ENCODE peak calls at places on chromosomes 7 and 10, in six cellular contexts. One of them, this sample, is unnamed.
A peak's percentile ranks its signal among the peaks of the same experiment; 100 is the strongest.

GRCh38 chr7:40194743-40195142 is 59.9 kb downstream of the SUGCT start:
- DNase-seq in K562: no peak
- DNase-seq in GM12891: no peak
- DNase-seq in GM12878: no peak
- DNase-seq in HepG2: no peak
- DNase-seq in H1: peak; percentile 14
- DNase-seq in this sample: no peak

GRCh38 chr10:116888380-116889055 is 39.2 kb downstream of the ENO4 start:
- DNase-seq in K562: no peak
- DNase-seq in GM12891: no peak
- DNase-seq in GM12878: no peak
- DNase-seq in HepG2: peak; percentile 4
- DNase-seq in H1: no peak
- DNase-seq in this sample: no peak

GRCh38 chr7:34928052-34928451 is 109.2 kb downstream of the DPY19L1 start:
- DNase-seq in K562: peak; percentile 33
- DNase-seq in GM12891: no peak
- DNase-seq in GM12878: no peak
- DNase-seq in HepG2: peak; percentile 46
- DNase-seq in H1: peak; percentile 93
- DNase-seq in this sample: no peak

GRCh38 chr7:115851291-115851690 is 179.3 kb downstream of the TFEC start:
- DNase-seq in K562: no peak
- DNase-seq in GM12891: no peak
- DNase-seq in GM12878: no peak
- DNase-seq in HepG2: peak; percentile 24
- DNase-seq in H1: no peak
- DNase-seq in this sample: no peak

GRCh38 chr7:11969627-11970026 is 137.6 kb upstream of the THSD7A start:
- DNase-seq in K562: no peak
- DNase-seq in GM12891: no peak
- DNase-seq in GM12878: no peak
- DNase-seq in HepG2: no peak
- DNase-seq in H1: no peak
- DNase-seq in this sample: no peak

GRCh38 chr10:125060851-125061556 is 99.4 kb downstream of the CTBP2 start:
- DNase-seq in K562: peak; percentile 26
- DNase-seq in GM12891: no peak
- DNase-seq in GM12878: no peak
- DNase-seq in HepG2: peak; percentile 35
- DNase-seq in H1: peak; percentile 85
- DNase-seq in this sample: no peak

GRCh38 chr7:64407148-64407547 is 93.4 kb downstream of the ZNF736 start:
- DNase-seq in K562: no peak
- DNase-seq in GM12891: no peak
- DNase-seq in GM12878: no peak
- DNase-seq in HepG2: no peak
- DNase-seq in H1: no peak
- DNase-seq in this sample: no peak

GRCh38 chr10:75717126-75717916 is 285.9 kb downstream of the LRMDA start:
- DNase-seq in K562: no peak
- DNase-seq in GM12891: no peak
- DNase-seq in GM12878: no peak
- DNase-seq in HepG2: peak; percentile 20
- DNase-seq in H1: no peak
- DNase-seq in this sample: no peak

GRCh38 chr7:78496226-78496625 is 697.7 kb downstream of the PHTF2 start:
- DNase-seq in K562: no peak
- DNase-seq in GM12891: no peak
- DNase-seq in GM12878: no peak
- DNase-seq in HepG2: no peak
- DNase-seq in H1: no peak
- DNase-seq in this sample: no peak

GRCh38 chr7:26864309-26865093 is at the start of gene SKAP2:
- DNase-seq in K562: peak; percentile 98
- DNase-seq in GM12891: peak; percentile 55
- DNase-seq in GM12878: peak; percentile 96
- DNase-seq in HepG2: peak; percentile 96
- DNase-seq in H1: peak; percentile 97
- DNase-seq in this sample: peak; percentile 71
- TF ChIP-seq POLR2A in K562: peak; percentile 87
- TF ChIP-seq POLR2A in GM12891: peak; percentile 81
- TF ChIP-seq POLR2A in GM12878: peak; percentile 85
- TF ChIP-seq POLR2A in HepG2: peak; percentile 97
- TF ChIP-seq POLR2A in H1: peak; percentile 94
- TF ChIP-seq POLR2A in this sample: peak; percentile 91

GRCh38 chr10:119762035-119762434 is 36.2 kb downstream of the INPP5F start:
- DNase-seq in K562: no peak
- DNase-seq in GM12891: no peak
- DNase-seq in GM12878: no peak
- DNase-seq in HepG2: peak; percentile 88
- DNase-seq in H1: no peak
- DNase-seq in this sample: no peak
- TF ChIP-seq TAF1 in K562: no peak
- TF ChIP-seq TAF1 in GM12891: no peak
- TF ChIP-seq TAF1 in GM12878: no peak
- TF ChIP-seq TAF1 in HepG2: no peak
- TF ChIP-seq TAF1 in H1: no peak
- TF ChIP-seq TAF1 in this sample: no peak

GRCh38 chr7:140672382-140673062 is at the start of gene ADCK2:
- DNase-seq in K562: peak; percentile 98
- DNase-seq in GM12891: peak; percentile 90
- DNase-seq in GM12878: no peak
- DNase-seq in HepG2: no peak
- DNase-seq in H1: no peak
- DNase-seq in this sample: peak; percentile 90
- TF ChIP-seq POLR2AphosphoS5 in K562: no peak
- TF ChIP-seq POLR2AphosphoS5 in GM12891: no peak
- TF ChIP-seq POLR2AphosphoS5 in GM12878: no peak
- TF ChIP-seq POLR2AphosphoS5 in HepG2: no peak
- TF ChIP-seq POLR2AphosphoS5 in H1: peak; percentile 17
- TF ChIP-seq POLR2AphosphoS5 in this sample: no peak

GRCh38 chr10:128045833-128046120 is 80.4 kb downstream of the MKI67 start:
- DNase-seq in K562: no peak
- DNase-seq in GM12891: no peak
- DNase-seq in GM12878: no peak
- DNase-seq in HepG2: no peak
- DNase-seq in H1: no peak
- DNase-seq in this sample: no peak

GRCh38 chr10:128046934-128047251 is 79.3 kb downstream of the MKI67 start:
- DNase-seq in K562: no peak
- DNase-seq in GM12891: no peak
- DNase-seq in GM12878: no peak
- DNase-seq in HepG2: no peak
- DNase-seq in H1: no peak
- DNase-seq in this sample: no peak

GRCh38 chr10:128046156-128046933 is 79.9 kb downstream of the MKI67 start:
- DNase-seq in K562: no peak
- DNase-seq in GM12891: no peak
- DNase-seq in GM12878: no peak
- DNase-seq in HepG2: no peak
- DNase-seq in H1: no peak
- DNase-seq in this sample: no peak

GRCh38 chr10:128047991-128048826 is 78.0 kb downstream of the MKI67 start:
- DNase-seq in K562: no peak
- DNase-seq in GM12891: no peak
- DNase-seq in GM12878: no peak
- DNase-seq in HepG2: peak; percentile 45
- DNase-seq in H1: no peak
- DNase-seq in this sample: no peak

GRCh38 chr10:128047337-128047736 is 78.9 kb downstream of the MKI67 start:
- DNase-seq in K562: peak; percentile 17
- DNase-seq in GM12891: peak; percentile 84
- DNase-seq in GM12878: peak; percentile 63
- DNase-seq in HepG2: no peak
- DNase-seq in H1: peak; percentile 71
- DNase-seq in this sample: peak; percentile 90
- TF ChIP-seq POLR2A in K562: no peak
- TF ChIP-seq POLR2A in GM12891: peak; percentile 52
- TF ChIP-seq POLR2A in GM12878: peak; percentile 89
- TF ChIP-seq POLR2A in HepG2: no peak
- TF ChIP-seq POLR2A in H1: peak; percentile 40
- TF ChIP-seq POLR2A in this sample: peak; percentile 61

This sample was measured in GM12892.